ENCODE peak calls at places on chromosomes 1 and 21, in five cellular contexts. S, E, A, F and X are unnamed samples.

GRCh38 chr1:43835141-43836021 is 98.2 kb upstream of the ARTN start:
- DNase-seq in S (no peak), A (peak), F (no peak), E (no peak), X (no peak)

GRCh38 chr1:59541161-59541560 is 244.3 kb downstream of the FGGY start:
- DNase-seq in F (no peak), E (no peak), S (no peak), A (peak), X (no peak)

GRCh38 chr21:46604329-46604974 is 430 bp downstream of the S100B start:
- DNase-seq in A (no peak), F (no peak), E (no peak), S (no peak), X (no peak)

GRCh38 chr1:163048970-163049680 is 20.0 kb upstream of the RGS4 start:
- DNase-seq in F (no peak), S (no peak), E (no peak), A (no peak), X (no peak)

GRCh38 chr1:30039354-30040080 is 683.9 kb downstream of the MATN1 start:
- DNase-seq in E (no peak), F (no peak), A (no peak), S (no peak), X (no peak)

GRCh38 chr1:96520542-96520941 is 201.0 kb upstream of the PTBP2 start:
- DNase-seq in A (no peak), F (no peak), E (no peak), S (no peak), X (no peak)

GRCh38 chr1:236066828-236067386 is 2.0 kb upstream of the NID1 start:
- DNase-seq in A (no peak), F (peak), S (peak), E (peak), X (peak)

GRCh38 chr1:231557898-231558710 is 29.6 kb downstream of the TSNAX start:
- DNase-seq in F (no peak), S (no peak), A (no peak), E (no peak), X (no peak)

GRCh38 chr1:113660053-113660452 is 99.2 kb downstream of the PHTF1 start:
- DNase-seq in S (no peak), E (no peak), F (no peak), A (no peak), X (no peak)

GRCh38 chr1:231497629-231498152 is 30.8 kb upstream of the TSNAX start:
- DNase-seq in S (no peak), E (no peak), F (no peak), A (no peak), X (no peak)

GRCh38 chr1:18999287-18999852 is 42.9 kb upstream of the IFFO2 start:
- DNase-seq in S (no peak), E (no peak), A (no peak), F (no peak), X (no peak)

GRCh38 chr1:23930861-23931471 is 17.8 kb upstream of the CNR2 start:
- DNase-seq in S (no peak), A (peak), F (no peak), E (no peak), X (no peak)

GRCh38 chr21:25855591-25855990 is 120.8 kb downstream of the GABPA start:
- DNase-seq in E (no peak), S (no peak), F (no peak), A (no peak), X (peak)

GRCh38 chr1:234884701-234885100 is 243.9 kb downstream of the TOMM20 start:
- DNase-seq in F (no peak), S (no peak), A (no peak), E (no peak), X (no peak)

GRCh38 chr21:35046880-35047229 is 2.2 kb downstream of the RUNX1 start:
- DNase-seq in F (no peak), S (no peak), A (no peak), E (no peak), X (no peak)

GRCh38 chr1:156705321-156705917 is at the start of gene CRABP2:
- DNase-seq in E (peak), F (no peak), A (no peak), S (peak), X (no peak)

GRCh38 chr1:197402189-197402588 is 134.1 kb downstream of the CRB1 start:
- DNase-seq in S (no peak), A (no peak), E (no peak), F (no peak), X (no peak)

GRCh38 chr1:101314244-101314643 is 77.4 kb downstream of the S1PR1 start:
- DNase-seq in A (no peak), F (no peak), S (peak), E (no peak), X (no peak)

GRCh38 chr1:205374205-205375078 is 17.7 kb upstream of the KLHDC8A start:
- DNase-seq in A (no peak), S (peak), F (no peak), E (no peak), X (peak)

GRCh38 chr1:22841754-22842370 is 130.8 kb downstream of the LACTBL1 start:
- DNase-seq in F (no peak), S (peak), E (no peak), A (no peak), X (no peak)

GRCh38 chr1:15056515-15057285 is 96.8 kb upstream of the TMEM51 start:
- DNase-seq in F (no peak), S (peak), E (no peak), A (no peak), X (no peak)

GRCh38 chr1:26996024-26996423 is 2.5 kb downstream of the TRNP1 start:
- DNase-seq in E (no peak), F (no peak), S (no peak), A (no peak), X (no peak)

GRCh38 chr1:179876289-179876715 is 1.3 kb downstream of the TOR1AIP2 start:
- DNase-seq in A (no peak), E (no peak), S (peak), F (no peak), X (no peak)

GRCh38 chr1:13766906-13767564 is 67.0 kb downstream of the PRDM2 start:
- DNase-seq in S (peak), E (no peak), F (no peak), A (no peak), X (no peak)

GRCh38 chr1:232328496-232329102 is 301.3 kb downstream of the SIPA1L2 start:
- DNase-seq in F (no peak), S (no peak), E (peak), A (no peak), X (no peak)

GRCh38 chr1:110120960-110121561 is 8.8 kb downstream of the UBL4B start:
- DNase-seq in E (no peak), A (no peak), S (no peak), F (no peak), X (no peak)

GRCh38 chr1:222792744-222793143 is 22.1 kb upstream of the DISP1 start:
- DNase-seq in F (no peak), E (peak), S (no peak), A (peak), X (peak)

GRCh38 chr1:15245593-15246325 is 1.3 kb upstream of the FHAD1 start:
- DNase-seq in S (peak), E (no peak), A (no peak), F (no peak), X (no peak)

GRCh38 chr1:219812491-219813221 is 115.7 kb downstream of the SLC30A10 start:
- DNase-seq in E (peak), F (no peak), S (peak), A (peak), X (peak)

GRCh38 chr1:152646656-152647055 is 16.5 kb upstream of the LCE2D start:
- DNase-seq in A (no peak), F (no peak), S (no peak), E (no peak), X (no peak)

GRCh38 chr1:12469990-12470389 is 148.0 kb downstream of the DHRS3 start:
- DNase-seq in E (no peak), F (no peak), S (no peak), A (no peak), X (no peak)

GRCh38 chr1:40141878-40142535 is 19.2 kb upstream of the RLF start:
- DNase-seq in E (no peak), A (no peak), F (no peak), S (no peak), X (no peak)

GRCh38 chr1:21449906-21450305 is 10.0 kb downstream of the NBPF3 start:
- DNase-seq in S (no peak), F (no peak), E (no peak), A (peak), X (peak)

GRCh38 chr21:16156841-16157240 is 427.1 kb downstream of the USP25 start:
- DNase-seq in A (no peak), S (no peak), F (no peak), E (no peak), X (no peak)

GRCh38 chr1:210978316-210978993 is 155.5 kb downstream of the KCNH1 start:
- DNase-seq in F (no peak), E (no peak), A (no peak), S (no peak), X (no peak)

GRCh38 chr1:92784639-92785500 is at the start of gene EVI5:
- DNase-seq in A (peak), E (peak), S (peak), F (peak), X (peak)

GRCh38 chr1:149979245-149979971 is 31.1 kb downstream of the OTUD7B start:
- DNase-seq in S (no peak), F (no peak), E (no peak), A (no peak), X (no peak)

GRCh38 chr1:29114654-29115053 is 9.0 kb downstream of the TMEM200B start:
- DNase-seq in E (no peak), S (no peak), A (no peak), F (no peak), X (no peak)

GRCh38 chr1:193707271-193708015 is 521.0 kb upstream of the B3GALT2 start:
- DNase-seq in S (no peak), A (no peak), F (no peak), E (no peak), X (no peak)
- H3K4me3 ChIP-seq in S (no peak), A (no peak), F (no peak), E (no peak), X (no peak)

DNA sequence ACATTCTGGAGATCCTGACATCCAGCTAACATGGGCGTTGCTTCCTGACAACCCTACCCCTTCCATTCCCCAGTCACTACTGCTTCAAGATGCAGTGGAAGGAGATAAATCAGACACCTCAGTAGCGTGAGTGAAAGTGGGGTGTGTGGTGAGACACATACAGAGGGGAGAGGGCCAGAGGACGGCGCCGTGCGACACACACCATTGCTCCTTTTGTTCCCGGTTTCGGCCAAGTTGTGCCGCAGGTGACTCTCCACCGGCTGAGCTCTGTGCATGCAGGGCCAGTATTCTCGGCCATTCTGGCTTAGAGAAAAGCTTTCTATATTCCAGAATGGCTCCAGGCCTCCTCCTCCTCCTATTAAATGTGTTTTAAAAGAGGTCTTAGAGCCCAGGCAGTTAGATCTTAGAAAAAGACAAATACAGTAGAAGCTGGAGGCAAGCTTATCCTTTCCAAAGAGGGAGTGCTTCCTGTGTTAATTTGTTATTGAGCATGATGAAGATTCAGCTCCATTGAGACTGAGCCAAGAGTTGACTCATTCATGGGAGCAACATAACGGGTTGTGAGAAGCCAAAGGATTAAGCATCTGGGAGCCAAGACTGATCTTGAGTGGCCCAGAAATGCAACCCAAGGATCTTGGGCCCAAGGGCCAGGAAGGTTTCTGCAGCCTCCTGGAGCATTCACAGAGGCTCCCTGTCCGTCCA is 42.1 kb downstream of the PDE9A start:
- DNase-seq in A (no peak), E (no peak), F (no peak), S (peak), X (no peak)
- H3K4me3 ChIP-seq in A (no peak), E (no peak), F (no peak), S (no peak), X (no peak)

GRCh38 chr1:38098101-38098847 is 51.7 kb upstream of the POU3F1 start:
- DNase-seq in E (no peak), F (no peak), A (no peak), S (no peak), X (no peak)

GRCh38 chr1:38094711-38095336 is 48.2 kb upstream of the POU3F1 start:
- DNase-seq in E (no peak), F (no peak), S (no peak), A (no peak), X (no peak)

GRCh38 chr1:38097256-38097655 is 50.7 kb upstream of the POU3F1 start:
- DNase-seq in A (no peak), S (no peak), F (no peak), E (no peak), X (no peak)

GRCh38 chr1:38093569-38094520 is 47.3 kb upstream of the POU3F1 start:
- DNase-seq in F (no peak), A (no peak), E (no peak), S (no peak), X (no peak)

DNA sequence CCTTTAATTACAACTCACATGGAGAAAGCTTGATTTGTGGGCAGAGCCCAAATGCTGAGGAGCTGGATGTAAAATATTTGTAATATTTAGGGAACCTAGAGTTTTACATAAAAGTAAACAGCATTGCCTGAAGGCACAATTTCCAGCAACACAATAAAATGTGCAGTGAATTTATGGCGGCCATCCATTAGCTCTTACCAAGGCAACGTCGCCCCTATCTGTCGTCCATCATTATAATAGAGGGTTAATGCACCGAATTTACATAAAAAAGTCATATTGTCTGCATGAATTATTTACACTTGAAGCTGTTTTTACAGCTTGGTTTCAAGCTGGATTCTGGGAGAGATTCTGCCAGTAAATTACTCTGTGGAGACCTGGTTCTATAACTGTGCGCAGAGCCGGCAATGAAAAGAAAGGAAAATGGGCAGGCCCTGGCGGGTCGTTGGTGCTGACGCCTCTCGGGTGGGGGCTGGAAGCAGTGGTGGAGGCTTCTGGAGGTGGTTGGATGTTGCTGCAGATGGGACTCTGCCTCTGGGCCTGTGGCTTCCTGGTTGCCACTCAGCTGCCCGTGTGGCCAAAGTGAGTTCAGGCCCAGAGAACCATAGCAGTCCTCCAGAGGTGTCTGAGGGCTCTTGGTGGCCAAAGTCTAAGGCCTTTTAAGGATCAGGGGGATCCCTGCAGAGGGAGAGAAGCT is 48.9 kb upstream of the POU3F1 start:
- DNase-seq in E (no peak), F (no peak), A (no peak), S (no peak), X (no peak)
- H3K4me3 ChIP-seq in E (no peak), F (no peak), A (no peak), S (no peak), X (no peak)

GRCh38 chr1:225777058-225777582 is 506 bp upstream of the SRP9 start:
- DNase-seq in E (no peak), F (no peak), S (no peak), A (peak), X (no peak)

GRCh38 chr1:225777583-225778411 is at the start of gene SRP9:
- DNase-seq in S (peak), A (peak), F (peak), E (peak), X (peak)

GRCh38 chr1:225778412-225778669 is 715 bp downstream of the SRP9 start:
- DNase-seq in F (no peak), E (no peak), S (no peak), A (no peak), X (no peak)

GRCh38 chr1:225774276-225775147 is 3.1 kb upstream of the SRP9 start:
- DNase-seq in F (no peak), A (no peak), S (no peak), E (no peak), X (no peak)

GRCh38 chr1:225776294-225776693 is 1.3 kb upstream of the SRP9 start:
- DNase-seq in F (no peak), S (no peak), E (no peak), A (peak), X (no peak)
- H3K4me3 ChIP-seq in F (peak), S (no peak), E (no peak), A (no peak), X (no peak)

GRCh38 chr1:247843411-247843810 is 1.7 kb upstream of the OR11L1 start:
- DNase-seq in S (no peak), F (no peak), E (no peak), A (no peak), X (no peak)
- H3K4me3 ChIP-seq in S (no peak), F (no peak), E (no peak), A (no peak), X (no peak)

GRCh38 chr1:32761253-32761877 is 55.8 kb downstream of the YARS1 start:
- DNase-seq in E (no peak), S (peak), F (no peak), A (no peak), X (no peak)
- H3K4me3 ChIP-seq in E (no peak), S (no peak), F (no peak), A (no peak), X (no peak)

GRCh38 chr1:1024421-1025415 is 4.8 kb downstream of the AGRN start:
- DNase-seq in E (peak), F (no peak), S (no peak), A (no peak), X (no peak)
- H3K4me3 ChIP-seq in E (no peak), F (no peak), S (no peak), A (no peak), X (no peak)

GRCh38 chr21:41368361-41369104 is 6.7 kb downstream of the MX2 start:
- DNase-seq in A (peak), E (no peak), S (no peak), F (no peak), X (no peak)
- H3K4me3 ChIP-seq in A (peak), E (no peak), S (no peak), F (peak), X (no peak)